ENCODE peak calls at places on chromosome 2, in five cellular contexts. One of them, this sample, is unnamed.

GRCh38 chr2:166140922-166141321 is 13.1 kb upstream of the SCN1A start:
- DNase-seq in A549: no peak
- DNase-seq in HepG2: no peak
- DNase-seq in GM12878: no peak
- DNase-seq in endothelial cell of umbilical vein: no peak
- DNase-seq in this sample: no peak

GRCh38 chr2:200378652-200379290 is 72.3 kb downstream of the SPATS2L start:
- DNase-seq in HepG2: no peak
- DNase-seq in A549: no peak
- DNase-seq in endothelial cell of umbilical vein: peak
- DNase-seq in GM12878: no peak
- DNase-seq in this sample: no peak

GRCh38 chr2:85780316-85781092 is 26.7 kb downstream of the ATOH8 start:
- DNase-seq in endothelial cell of umbilical vein: no peak
- DNase-seq in GM12878: no peak
- DNase-seq in A549: no peak
- DNase-seq in HepG2: no peak
- DNase-seq in this sample: no peak

GRCh38 chr2:85259101-85259590 is 68.6 kb downstream of the TGOLN2 start:
- DNase-seq in A549: no peak
- DNase-seq in endothelial cell of umbilical vein: no peak
- DNase-seq in GM12878: no peak
- DNase-seq in HepG2: no peak
- DNase-seq in this sample: no peak

GRCh38 chr2:238700122-238700457 is 147.8 kb upstream of the TWIST2 start:
- DNase-seq in GM12878: no peak
- DNase-seq in endothelial cell of umbilical vein: no peak
- DNase-seq in A549: no peak
- DNase-seq in HepG2: no peak
- DNase-seq in this sample: no peak

GRCh38 chr2:31318360-31319336 is 84.7 kb downstream of the EHD3 start:
- DNase-seq in HepG2: no peak
- DNase-seq in A549: no peak
- DNase-seq in endothelial cell of umbilical vein: no peak
- DNase-seq in GM12878: peak
- DNase-seq in this sample: peak

GRCh38 chr2:239644016-239644415 is 243.2 kb upstream of the HDAC4 start:
- DNase-seq in HepG2: peak
- DNase-seq in GM12878: no peak
- DNase-seq in endothelial cell of umbilical vein: no peak
- DNase-seq in A549: no peak
- DNase-seq in this sample: peak

GRCh38 chr2:142190805-142191204 is 60.0 kb upstream of the LRP1B start:
- DNase-seq in HepG2: no peak
- DNase-seq in GM12878: no peak
- DNase-seq in A549: no peak
- DNase-seq in endothelial cell of umbilical vein: peak
- DNase-seq in this sample: no peak

GRCh38 chr2:130864830-130865229 is 28.1 kb downstream of the ARHGEF4 start:
- DNase-seq in GM12878: no peak
- DNase-seq in endothelial cell of umbilical vein: no peak
- DNase-seq in HepG2: no peak
- DNase-seq in A549: no peak
- DNase-seq in this sample: peak

GRCh38 chr2:241833101-241833937 is 24.3 kb downstream of the NEU4 start:
- DNase-seq in endothelial cell of umbilical vein: peak
- DNase-seq in HepG2: no peak
- DNase-seq in GM12878: no peak
- DNase-seq in A549: no peak
- DNase-seq in this sample: peak

GRCh38 chr2:45611020-45611737 is at the start of gene SRBD1:
- DNase-seq in GM12878: peak
- DNase-seq in endothelial cell of umbilical vein: peak
- DNase-seq in HepG2: peak
- DNase-seq in A549: peak
- DNase-seq in this sample: peak

GRCh38 chr2:45612265-45612664 is 1.2 kb upstream of the SRBD1 start:
- DNase-seq in HepG2: no peak
- DNase-seq in GM12878: no peak
- DNase-seq in endothelial cell of umbilical vein: peak
- DNase-seq in A549: no peak
- DNase-seq in this sample: no peak

GRCh38 chr2:45610281-45611019 is 617 bp downstream of the SRBD1 start:
- DNase-seq in endothelial cell of umbilical vein: peak
- DNase-seq in HepG2: peak
- DNase-seq in GM12878: peak
- DNase-seq in A549: peak
- DNase-seq in this sample: peak

GRCh38 chr2:45606801-45607200 is 4.3 kb downstream of the SRBD1 start:
- DNase-seq in endothelial cell of umbilical vein: peak
- DNase-seq in GM12878: no peak
- DNase-seq in HepG2: no peak
- DNase-seq in A549: no peak
- DNase-seq in this sample: no peak

DNA sequence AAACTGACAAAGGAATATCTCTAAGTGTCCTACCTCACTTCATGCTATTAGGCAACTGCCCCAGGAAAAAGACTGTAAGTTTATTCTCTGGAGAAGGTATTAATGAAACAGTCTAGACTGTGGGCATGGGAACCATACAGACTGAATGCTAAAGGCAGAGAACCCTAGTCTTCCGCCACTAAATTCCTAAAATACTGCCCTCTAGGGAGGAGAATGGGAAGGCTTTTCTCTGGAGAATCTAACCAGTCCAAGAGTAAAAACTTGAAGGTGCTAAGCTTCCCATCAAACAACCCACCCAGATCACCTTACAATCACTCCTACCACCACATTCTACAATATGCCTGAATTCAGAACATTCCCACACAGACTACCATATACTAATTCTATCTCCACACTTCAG is 3.4 kb downstream of the SRBD1 start:
- DNase-seq in GM12878: no peak
- DNase-seq in A549: peak
- DNase-seq in HepG2: peak
- DNase-seq in endothelial cell of umbilical vein: peak
- DNase-seq in this sample: peak
- TF ChIP-seq MAX in GM12878: no peak
- TF ChIP-seq MAX in A549: no peak
- TF ChIP-seq MAX in HepG2: no peak
- TF ChIP-seq MAX in endothelial cell of umbilical vein: no peak
- TF ChIP-seq MAX in this sample: no peak

GRCh38 chr2:18522484-18523146 is 37.8 kb downstream of the RDH14 start:
- DNase-seq in GM12878: no peak
- DNase-seq in HepG2: no peak
- DNase-seq in A549: no peak
- DNase-seq in endothelial cell of umbilical vein: no peak
- DNase-seq in this sample: no peak

GRCh38 chr2:18521084-18521483 is 39.4 kb downstream of the RDH14 start:
- DNase-seq in A549: no peak
- DNase-seq in HepG2: no peak
- DNase-seq in GM12878: no peak
- DNase-seq in endothelial cell of umbilical vein: no peak
- DNase-seq in this sample: no peak

GRCh38 chr2:18518116-18519111 is 42.0 kb downstream of the RDH14 start:
- DNase-seq in GM12878: no peak
- DNase-seq in endothelial cell of umbilical vein: no peak
- DNase-seq in A549: no peak
- DNase-seq in HepG2: peak
- DNase-seq in this sample: no peak

GRCh38 chr2:18519991-18520604 is 40.4 kb downstream of the RDH14 start:
- DNase-seq in endothelial cell of umbilical vein: no peak
- DNase-seq in A549: no peak
- DNase-seq in HepG2: no peak
- DNase-seq in GM12878: no peak
- DNase-seq in this sample: no peak

GRCh38 chr2:18520605-18521031 is 39.8 kb downstream of the RDH14 start:
- DNase-seq in GM12878: no peak
- DNase-seq in HepG2: peak
- DNase-seq in endothelial cell of umbilical vein: peak
- DNase-seq in A549: peak
- DNase-seq in this sample: peak
- TF ChIP-seq MYC in GM12878: no peak
- TF ChIP-seq MYC in HepG2: no peak
- TF ChIP-seq MYC in endothelial cell of umbilical vein: no peak
- TF ChIP-seq MYC in A549: no peak
- TF ChIP-seq MYC in this sample: no peak

GRCh38 chr2:201639205-201639604 is 4.1 kb downstream of the TMEM237 start:
- DNase-seq in endothelial cell of umbilical vein: no peak
- DNase-seq in HepG2: no peak
- DNase-seq in A549: no peak
- DNase-seq in GM12878: no peak
- DNase-seq in this sample: no peak
- TF ChIP-seq MAX in endothelial cell of umbilical vein: no peak
- TF ChIP-seq MAX in HepG2: no peak
- TF ChIP-seq MAX in A549: no peak
- TF ChIP-seq MAX in GM12878: no peak
- TF ChIP-seq MAX in this sample: no peak

GRCh38 chr2:159545080-159545479 is 71.3 kb downstream of the BAZ2B start:
- DNase-seq in HepG2: no peak
- DNase-seq in endothelial cell of umbilical vein: no peak
- DNase-seq in A549: no peak
- DNase-seq in GM12878: no peak
- DNase-seq in this sample: no peak

GRCh38 chr2:159549234-159549633 is 67.1 kb downstream of the BAZ2B start:
- DNase-seq in GM12878: no peak
- DNase-seq in endothelial cell of umbilical vein: peak
- DNase-seq in HepG2: no peak
- DNase-seq in A549: no peak
- DNase-seq in this sample: peak

GRCh38 chr2:159551811-159552210 is 64.5 kb downstream of the BAZ2B start:
- DNase-seq in GM12878: no peak
- DNase-seq in HepG2: no peak
- DNase-seq in A549: no peak
- DNase-seq in endothelial cell of umbilical vein: no peak
- DNase-seq in this sample: no peak

GRCh38 chr2:159546039-159546438 is 70.3 kb downstream of the BAZ2B start:
- DNase-seq in GM12878: no peak
- DNase-seq in HepG2: no peak
- DNase-seq in endothelial cell of umbilical vein: no peak
- DNase-seq in A549: no peak
- DNase-seq in this sample: no peak

GRCh38 chr2:159547031-159547430 is 69.3 kb downstream of the BAZ2B start:
- DNase-seq in A549: no peak
- DNase-seq in GM12878: no peak
- DNase-seq in endothelial cell of umbilical vein: no peak
- DNase-seq in HepG2: no peak
- DNase-seq in this sample: no peak
- TF ChIP-seq MYC in A549: no peak
- TF ChIP-seq MYC in GM12878: no peak
- TF ChIP-seq MYC in endothelial cell of umbilical vein: no peak
- TF ChIP-seq MYC in HepG2: no peak
- TF ChIP-seq MYC in this sample: no peak

GRCh38 chr2:13114391-13114790 is 397.7 kb downstream of the TRIB2 start:
- DNase-seq in HepG2: no peak
- DNase-seq in A549: no peak
- DNase-seq in endothelial cell of umbilical vein: no peak
- DNase-seq in GM12878: no peak
- DNase-seq in this sample: no peak

GRCh38 chr2:13113016-13113415 is 396.3 kb downstream of the TRIB2 start:
- DNase-seq in A549: no peak
- DNase-seq in GM12878: no peak
- DNase-seq in endothelial cell of umbilical vein: no peak
- DNase-seq in HepG2: no peak
- DNase-seq in this sample: no peak

GRCh38 chr2:13104765-13105164 is 388.0 kb downstream of the TRIB2 start:
- DNase-seq in endothelial cell of umbilical vein: no peak
- DNase-seq in A549: no peak
- DNase-seq in HepG2: no peak
- DNase-seq in GM12878: no peak
- DNase-seq in this sample: no peak

GRCh38 chr2:13106302-13106701 is 389.6 kb downstream of the TRIB2 start:
- DNase-seq in HepG2: no peak
- DNase-seq in A549: no peak
- DNase-seq in endothelial cell of umbilical vein: no peak
- DNase-seq in GM12878: no peak
- DNase-seq in this sample: peak

GRCh38 chr2:13109516-13109915 is 392.8 kb downstream of the TRIB2 start:
- DNase-seq in endothelial cell of umbilical vein: no peak
- DNase-seq in A549: no peak
- DNase-seq in GM12878: no peak
- DNase-seq in HepG2: no peak
- DNase-seq in this sample: no peak
- TF ChIP-seq MAX in endothelial cell of umbilical vein: no peak
- TF ChIP-seq MAX in A549: no peak
- TF ChIP-seq MAX in GM12878: no peak
- TF ChIP-seq MAX in HepG2: no peak
- TF ChIP-seq MAX in this sample: no peak

DNA sequence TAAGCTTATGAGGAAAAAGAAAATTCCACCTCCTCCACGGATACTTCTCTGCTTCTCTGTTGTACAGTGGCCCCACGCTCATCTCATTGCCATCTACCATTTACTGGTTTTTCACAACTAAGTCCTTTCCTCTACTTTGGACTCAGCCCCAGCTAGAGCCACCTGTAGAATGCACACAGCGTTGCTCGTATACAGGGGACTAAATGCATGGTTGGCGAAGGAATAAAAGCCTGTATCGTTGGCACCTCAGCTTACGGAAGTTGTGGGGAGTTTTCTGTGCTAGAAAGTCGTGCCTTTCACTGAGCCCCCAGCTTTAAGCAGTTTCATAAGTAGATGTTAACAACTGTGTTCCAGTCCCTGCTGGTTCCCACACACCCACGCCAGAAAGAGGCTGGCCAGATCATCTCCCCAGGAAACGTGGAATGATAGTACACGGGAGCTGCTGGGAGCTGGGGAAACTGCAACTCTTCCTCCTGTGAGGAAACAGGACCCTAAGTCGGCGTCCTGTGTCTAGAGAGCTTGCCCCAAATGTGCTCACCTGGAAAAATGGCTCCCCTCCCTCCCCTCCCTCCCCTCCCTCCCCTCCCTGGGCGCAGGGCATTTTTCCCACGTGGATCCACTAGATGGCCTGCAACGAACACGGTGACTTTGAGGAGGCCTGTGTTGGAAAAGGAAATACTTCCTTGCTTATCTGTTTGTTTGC is 43.7 kb upstream of the RFX8 start:
- DNase-seq in endothelial cell of umbilical vein: peak
- DNase-seq in A549: peak
- DNase-seq in HepG2: peak
- DNase-seq in GM12878: no peak
- DNase-seq in this sample: peak
- TF ChIP-seq MYC in endothelial cell of umbilical vein: no peak
- TF ChIP-seq MYC in A549: no peak
- TF ChIP-seq MYC in HepG2: no peak
- TF ChIP-seq MYC in GM12878: no peak
- TF ChIP-seq MYC in this sample: no peak

GRCh38 chr2:28580078-28580477 is 84.2 kb downstream of the PLB1 start:
- DNase-seq in endothelial cell of umbilical vein: no peak
- DNase-seq in A549: no peak
- DNase-seq in HepG2: no peak
- DNase-seq in GM12878: no peak
- DNase-seq in this sample: no peak
- TF ChIP-seq MAX in endothelial cell of umbilical vein: no peak
- TF ChIP-seq MAX in A549: no peak
- TF ChIP-seq MAX in HepG2: no peak
- TF ChIP-seq MAX in GM12878: no peak
- TF ChIP-seq MAX in this sample: no peak

DNA sequence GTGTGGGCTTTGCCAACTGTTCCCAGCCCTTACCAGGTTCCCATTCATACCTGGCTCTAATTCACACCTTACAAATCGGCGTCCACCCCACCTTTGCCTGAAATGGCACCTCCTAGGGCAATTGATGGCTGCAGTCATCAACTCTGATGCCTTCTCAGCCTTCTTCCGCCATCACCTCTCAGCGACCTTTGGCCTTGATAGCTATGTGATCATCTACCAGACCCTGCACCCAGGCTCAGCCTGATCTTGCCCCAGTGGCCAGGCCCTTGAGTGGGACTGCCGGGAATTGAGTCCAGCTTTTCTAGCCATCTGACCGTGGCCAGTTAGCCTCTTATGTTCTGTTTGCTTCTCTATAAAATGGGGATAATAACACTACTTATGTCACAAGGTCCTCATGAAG is 32.5 kb downstream of the PSD4 start:
- DNase-seq in HepG2: no peak
- DNase-seq in GM12878: no peak
- DNase-seq in endothelial cell of umbilical vein: no peak
- DNase-seq in A549: no peak
- DNase-seq in this sample: no peak
- TF ChIP-seq MYC in HepG2: no peak
- TF ChIP-seq MYC in GM12878: no peak
- TF ChIP-seq MYC in endothelial cell of umbilical vein: no peak
- TF ChIP-seq MYC in A549: no peak
- TF ChIP-seq MYC in this sample: no peak